ENCODE peak calls at places on chromosomes 2 and 18, in seven cellular contexts. H is body of pancreas, J is AG09309, L is fibroblast of mammary gland, N is stomach, F is pancreas, R is SK-N-SH. E is an unnamed sample.

GRCh38 chr2:203002054-203002821 is 12.4 kb upstream of the NBEAL1 start:
- DNase-seq in H (peak), J (no peak), L (no peak), N (no peak), F (no peak), R (no peak), E (no peak)

GRCh38 chr2:156136566-156136965 is 196.0 kb downstream of the NR4A2 start:
- DNase-seq in H (no peak), J (no peak), L (no peak), N (no peak), F (no peak), R (no peak), E (no peak)

GRCh38 chr18:10006261-10006903 is 92.6 kb downstream of the VAPA start:
- DNase-seq in H (peak), J (no peak), L (peak), N (no peak), F (peak), R (peak), E (no peak)

GRCh38 chr2:144718376-144718775 is 198.5 kb upstream of the ZEB2 start:
- DNase-seq in H (no peak), J (no peak), L (no peak), N (no peak), F (no peak), R (no peak), E (no peak)

GRCh38 chr2:116718451-116718850 is 1096.0 kb upstream of the DDX18 start:
- DNase-seq in H (no peak), J (no peak), L (no peak), N (no peak), F (no peak), R (no peak), E (no peak)

GRCh38 chr2:226515344-226516055 is 284.1 kb downstream of the IRS1 start:
- DNase-seq in H (no peak), J (peak), L (peak), N (no peak), F (no peak), R (no peak), E (no peak)

GRCh38 chr2:205280630-205281225 is 401.6 kb upstream of the NRP2 start:
- DNase-seq in H (no peak), J (no peak), L (no peak), N (no peak), F (no peak), R (no peak), E (no peak)

GRCh38 chr2:148719195-148719749 is 74.7 kb downstream of the EPC2 start:
- DNase-seq in H (no peak), J (no peak), L (no peak), N (no peak), F (no peak), R (no peak), E (no peak)

GRCh38 chr2:63891488-63892030 is 49.9 kb downstream of the UGP2 start:
- DNase-seq in H (no peak), J (no peak), L (no peak), N (no peak), F (no peak), R (no peak), E (no peak)

GRCh38 chr18:44898536-44898935 is 217.8 kb downstream of the SETBP1 start:
- DNase-seq in H (no peak), J (no peak), L (no peak), N (no peak), F (no peak), R (no peak), E (no peak)

GRCh38 chr2:33009249-33009648 is 62.5 kb downstream of the LTBP1 start:
- DNase-seq in H (no peak), J (no peak), L (no peak), N (no peak), F (no peak), R (no peak), E (no peak)

GRCh38 chr2:162885281-162886070 is 46.9 kb upstream of the KCNH7 start:
- DNase-seq in H (no peak), J (no peak), L (no peak), N (no peak), F (no peak), R (no peak), E (no peak)

GRCh38 chr2:42859006-42859552 is 66.7 kb upstream of the HAAO start:
- DNase-seq in H (peak), J (peak), L (peak), N (peak), F (peak), R (peak), E (peak)

GRCh38 chr18:43279015-43279758 is 1.9 kb upstream of the SYT4 start:
- DNase-seq in H (no peak), J (no peak), L (peak), N (no peak), F (no peak), R (peak), E (no peak)

GRCh38 chr18:59823611-59824195 is 76.1 kb upstream of the PMAIP1 start:
- DNase-seq in H (peak), J (no peak), L (peak), N (peak), F (peak), R (peak), E (no peak)

GRCh38 chr18:63311481-63312409 is 7.8 kb downstream of the BCL2 start:
- DNase-seq in H (no peak), J (no peak), L (no peak), N (no peak), F (no peak), R (no peak), E (no peak)

GRCh38 chr2:120821446-120822160 is 85.9 kb downstream of the GLI2 start:
- DNase-seq in H (no peak), J (no peak), L (no peak), N (no peak), F (no peak), R (no peak), E (no peak)

GRCh38 chr2:37648316-37649011 is 23.0 kb downstream of the CDC42EP3 start:
- DNase-seq in H (peak), J (no peak), L (no peak), N (peak), F (no peak), R (no peak), E (no peak)

GRCh38 chr2:6914829-6915228 is 2.4 kb upstream of the RNF144A start:
- DNase-seq in H (peak), J (no peak), L (peak), N (no peak), F (peak), R (no peak), E (no peak)

GRCh38 chr2:26400723-26401122 is 997 bp upstream of the DRC1 start:
- DNase-seq in H (no peak), J (no peak), L (no peak), N (no peak), F (no peak), R (no peak), E (no peak)

GRCh38 chr18:58407263-58407648 is 221.6 kb downstream of the ALPK2 start:
- DNase-seq in H (peak), J (no peak), L (no peak), N (no peak), F (no peak), R (no peak), E (no peak)

GRCh38 chr2:181784556-181784955 is 104.2 kb upstream of the NEUROD1 start:
- DNase-seq in H (no peak), J (peak), L (no peak), N (no peak), F (no peak), R (no peak), E (no peak)

GRCh38 chr2:37466533-37467230 is 122.3 kb downstream of the QPCT start:
- DNase-seq in H (no peak), J (no peak), L (peak), N (no peak), F (no peak), R (no peak), E (no peak)

GRCh38 chr2:25649790-25650189 is 23.6 kb downstream of the DTNB start:
- DNase-seq in H (no peak), J (no peak), L (no peak), N (no peak), F (no peak), R (no peak), E (no peak)

GRCh38 chr2:228224410-228224809 is 42.9 kb upstream of the SPHKAP start:
- DNase-seq in H (no peak), J (no peak), L (peak), N (no peak), F (no peak), R (no peak), E (no peak)

DNA sequence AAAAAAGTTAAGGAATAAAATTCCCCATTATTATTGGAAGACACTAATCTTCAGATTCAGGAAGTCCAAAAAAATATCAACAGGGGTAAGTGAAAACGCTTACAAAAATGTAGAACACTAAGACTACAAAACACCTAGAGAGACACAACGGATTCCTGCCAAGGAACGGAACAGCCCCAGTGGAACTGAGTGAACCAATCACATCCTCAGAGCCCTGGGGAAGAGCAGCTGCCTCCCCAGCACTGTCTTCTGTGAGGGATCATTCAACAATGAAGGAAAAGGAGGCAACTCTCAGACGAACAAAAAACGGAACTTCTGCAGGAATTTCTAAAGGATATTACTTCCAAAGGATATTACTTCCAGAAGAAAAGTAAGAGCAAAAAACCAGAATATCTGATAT is 82.0 kb downstream of the HDAC4 start:
- DNase-seq in H (no peak), J (no peak), L (peak), N (peak), F (no peak), R (no peak), E (no peak)
- H3K4me3 ChIP-seq in H (no peak), J (peak), L (peak), N (peak), F (no peak), R (no peak), E (no peak)

DNA sequence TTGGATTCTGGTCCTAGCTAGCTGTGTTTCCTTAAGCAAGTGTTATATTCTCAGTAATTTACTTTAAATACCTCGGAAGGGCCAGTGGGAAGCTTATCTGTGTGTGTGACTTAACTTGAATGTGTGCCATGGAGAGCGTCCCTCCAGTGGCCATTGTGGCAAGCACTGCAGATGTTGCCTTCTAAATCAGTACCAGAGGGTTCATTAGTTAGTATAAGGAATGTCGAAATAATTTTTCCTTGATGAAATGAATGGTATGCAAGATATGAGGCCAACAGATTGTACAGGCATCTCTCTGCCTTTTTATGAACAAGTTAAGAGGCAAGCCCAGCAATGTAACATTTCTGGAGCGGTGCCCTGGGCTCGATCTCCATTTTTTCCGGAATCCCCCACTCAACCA is 52.0 kb downstream of the FBXO36 start:
- DNase-seq in H (peak), J (peak), L (peak), N (no peak), F (no peak), R (no peak), E (peak)
- TF ChIP-seq CTCF in H (no peak), J (peak), L (peak), N (no peak), F (no peak), R (peak), E (peak)

DNA sequence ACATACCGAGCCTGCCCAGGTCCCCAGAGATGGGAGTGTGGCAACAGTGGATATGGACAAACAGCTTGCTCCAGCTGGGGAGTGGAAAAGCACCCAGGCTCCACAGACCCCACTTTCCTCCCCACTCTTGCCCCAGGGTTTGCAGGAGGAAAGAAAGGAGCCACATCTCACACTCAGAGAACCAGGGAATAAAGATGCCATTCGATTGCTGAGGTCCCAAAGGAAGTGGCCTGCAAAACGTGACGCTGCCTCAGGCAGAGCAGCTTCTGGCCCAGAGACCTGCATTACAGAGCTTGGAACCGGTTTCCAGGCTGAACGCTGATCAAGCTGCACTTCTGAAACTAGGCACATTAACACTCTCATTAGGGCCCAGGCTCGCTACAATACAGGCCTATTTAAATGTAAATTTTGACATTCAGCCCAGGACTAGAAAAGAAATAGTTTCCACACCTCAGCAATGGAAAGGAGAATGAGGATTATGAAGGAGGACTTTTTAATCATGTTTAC is 221.5 kb upstream of the RAB6C start:
- DNase-seq in H (no peak), J (no peak), L (no peak), N (no peak), F (no peak), R (peak), E (no peak)
- H3K4me3 ChIP-seq in H (no peak), J (no peak), L (no peak), N (peak), F (no peak), R (no peak), E (no peak)

GRCh38 chr18:7926526-7926925 is 359.4 kb downstream of the PTPRM start:
- DNase-seq in H (peak), J (no peak), L (no peak), N (peak), F (peak), R (peak), E (no peak)
- TF ChIP-seq CTCF in H (peak), J (no peak), L (peak), N (no peak), F (peak), R (no peak), E (no peak)

GRCh38 chr2:20226152-20226545 is 1.2 kb upstream of the SDC1 start:
- DNase-seq in H (no peak), J (no peak), L (no peak), N (no peak), F (no peak), R (no peak), E (no peak)
- H3K4me3 ChIP-seq in H (no peak), J (no peak), L (no peak), N (no peak), F (no peak), R (no peak), E (no peak)

GRCh38 chr2:190635781-190636180 is 13.1 kb upstream of the NAB1 start:
- DNase-seq in H (no peak), J (no peak), L (no peak), N (no peak), F (no peak), R (no peak), E (no peak)
- TF ChIP-seq CTCF in H (no peak), J (peak), L (peak), N (no peak), F (no peak), R (no peak), E (no peak)

DNA sequence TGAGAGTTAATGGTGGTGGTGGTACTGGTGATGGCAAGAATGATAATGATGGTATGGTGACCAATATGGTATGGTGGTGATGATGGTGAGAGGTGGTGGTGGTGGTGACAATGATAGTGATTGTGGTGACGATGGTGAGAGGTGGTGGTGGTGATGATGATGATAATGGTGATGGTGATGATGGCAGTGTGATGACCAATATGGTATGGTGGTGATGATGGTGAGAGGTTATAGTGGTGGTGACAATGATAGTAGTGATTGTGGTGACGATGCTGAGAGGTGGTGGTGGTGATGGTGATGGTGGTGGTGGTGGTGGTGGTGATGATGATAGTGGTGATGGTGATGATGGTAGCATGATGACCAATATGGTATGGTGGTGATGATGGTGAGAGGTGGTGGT is 169.2 kb downstream of the GBX2 start:
- DNase-seq in H (no peak), J (no peak), L (no peak), N (no peak), F (no peak), R (no peak), E (no peak)
- H3K4me3 ChIP-seq in H (no peak), J (no peak), L (no peak), N (no peak), F (no peak), R (no peak), E (no peak)

DNA sequence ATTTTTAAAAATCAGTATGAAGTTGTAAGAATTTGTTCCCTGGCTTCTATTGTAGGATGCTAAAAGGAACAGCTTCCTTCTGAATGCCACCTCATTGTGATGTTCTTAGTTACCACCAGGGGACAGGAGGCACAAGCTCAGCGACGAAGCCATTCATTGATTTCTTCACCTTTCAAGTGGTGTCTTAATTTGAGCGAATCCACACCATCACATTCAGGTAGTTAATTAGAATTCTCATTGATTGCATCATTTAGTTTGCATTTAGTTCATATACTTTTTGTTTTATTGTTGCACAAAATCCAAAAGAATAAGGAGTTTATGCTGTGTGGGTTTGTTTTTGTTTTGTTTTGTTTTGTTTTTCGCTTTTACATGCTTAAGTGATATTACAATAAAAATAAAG is 23.1 kb downstream of the CYP27C1 start:
- DNase-seq in H (no peak), J (no peak), L (no peak), N (no peak), F (no peak), R (no peak), E (no peak)
- TF ChIP-seq CTCF in H (peak), J (peak), L (peak), N (no peak), F (no peak), R (peak), E (peak)

GRCh38 chr18:21100141-21100540 is 11.5 kb downstream of the ROCK1 start:
- DNase-seq in H (no peak), J (no peak), L (peak), N (no peak), F (no peak), R (no peak), E (no peak)
- H3K4me3 ChIP-seq in H (no peak), J (no peak), L (no peak), N (no peak), F (no peak), R (no peak), E (no peak)

GRCh38 chr18:50662177-50662576 is 102.3 kb downstream of the MAPK4 start:
- DNase-seq in H (no peak), J (no peak), L (peak), N (no peak), F (peak), R (peak), E (no peak)

GRCh38 chr18:50661013-50661412 is 101.1 kb downstream of the MAPK4 start:
- DNase-seq in H (no peak), J (no peak), L (no peak), N (no peak), F (no peak), R (no peak), E (no peak)

GRCh38 chr18:50658601-50659000 is 98.7 kb downstream of the MAPK4 start:
- DNase-seq in H (no peak), J (no peak), L (no peak), N (no peak), F (no peak), R (no peak), E (no peak)

GRCh38 chr18:50656841-50657470 is 97.1 kb downstream of the MAPK4 start:
- DNase-seq in H (no peak), J (no peak), L (peak), N (no peak), F (no peak), R (no peak), E (no peak)

GRCh38 chr18:50659091-50660003 is 99.5 kb downstream of the MAPK4 start:
- DNase-seq in H (no peak), J (no peak), L (peak), N (no peak), F (no peak), R (no peak), E (no peak)
- TF ChIP-seq CTCF in H (no peak), J (no peak), L (no peak), N (no peak), F (no peak), R (no peak), E (no peak)